ENCODE peak calls at places on chromosomes 12 and 14, in eight cellular contexts. N is body of pancreas; E is endodermal cell; H is effector memory CD4-positive, alpha-beta T cell; G is HAP-1; D is SJSA1; Y is esophagus muscularis mucosa; R is CD4-positive, alpha-beta memory T cell. P is an unnamed sample. For H3K4me1, the result is how much of the 10 kb centered on the place peaks cover.

GRCh38 chr14:88614218-88614907 is 51.5 kb downstream of the ZC3H14 start:
- DNase-seq in N (no peak), E (no peak), H (no peak), R (no peak), G (no peak), D (peak), Y (no peak), P (no peak)

GRCh38 chr12:75482636-75483035 is 2.1 kb downstream of the GLIPR1 start:
- DNase-seq in G (no peak), D (peak), Y (no peak), H (no peak), N (no peak), R (peak), E (no peak), P (no peak)

GRCh38 chr12:105485926-105486325 is 155.4 kb downstream of the C12orf75 start:
- DNase-seq in G (no peak), R (no peak), D (no peak), E (peak), H (no peak), N (no peak), Y (peak), P (no peak)

GRCh38 chr14:22218729-22219128 is 370.3 kb downstream of the DAD1 start:
- DNase-seq in N (no peak), H (no peak), Y (no peak), R (no peak), G (no peak), E (no peak), D (no peak), P (no peak)

GRCh38 chr14:81371802-81372201 is 28.3 kb downstream of the STON2 start:
- DNase-seq in G (no peak), H (no peak), R (no peak), D (no peak), E (no peak), N (no peak), Y (no peak), P (no peak)

GRCh38 chr12:25699454-25699853 is 146.4 kb upstream of the LMNTD1 start:
- DNase-seq in E (no peak), Y (no peak), H (no peak), R (no peak), G (no peak), D (no peak), N (no peak), P (no peak)

GRCh38 chr12:90339837-90340236 is 615.1 kb downstream of the CCER1 start:
- DNase-seq in D (no peak), N (no peak), E (no peak), H (no peak), G (no peak), R (no peak), Y (no peak), P (no peak)

GRCh38 chr14:78863143-78863542 is 693.0 kb downstream of the NRXN3 start:
- DNase-seq in G (peak), Y (no peak), N (peak), E (peak), R (no peak), H (no peak), D (peak), P (no peak)

GRCh38 chr14:88422919-88423318 is 37.5 kb downstream of the SPATA7 start:
- DNase-seq in N (no peak), H (no peak), D (no peak), R (no peak), G (no peak), Y (no peak), E (no peak), P (no peak)

GRCh38 chr12:50103767-50104321 is at the start of gene GPD1:
- DNase-seq in G (peak), D (no peak), E (peak), N (peak), H (no peak), R (no peak), Y (no peak), P (peak)
- H3K4me1 ChIP-seq in G (under half), D (under half), E (under half), N (under half), H (under half), R (under half), Y (under half), P (under half)

DNA sequence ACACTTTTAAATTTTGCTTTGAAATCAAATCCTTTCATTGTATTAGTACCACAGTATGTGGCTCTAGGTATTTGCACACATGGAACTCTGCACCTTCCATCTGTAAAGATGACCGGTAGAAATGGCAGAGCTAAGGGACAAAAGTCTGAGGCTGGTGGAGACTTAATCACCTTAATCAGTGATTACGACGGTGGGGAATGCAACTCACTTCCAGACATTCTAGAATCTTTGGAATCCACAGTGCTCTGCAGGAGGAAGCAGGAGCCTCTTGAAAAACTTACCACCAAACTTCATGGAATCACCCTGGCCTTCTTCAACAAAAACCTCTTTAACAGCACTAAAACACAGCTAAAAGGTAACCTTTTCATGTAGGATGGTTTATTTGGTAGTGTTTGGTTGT is 3.9 kb upstream of the DACT1 start:
- DNase-seq in Y (peak), N (no peak), G (no peak), E (no peak), H (no peak), D (no peak), R (no peak), P (no peak)
- H3K4me1 ChIP-seq in Y (under half), N (under half), G (under half), E (under half), H (under half), D (under half), R (under half), P (under half)

DNA sequence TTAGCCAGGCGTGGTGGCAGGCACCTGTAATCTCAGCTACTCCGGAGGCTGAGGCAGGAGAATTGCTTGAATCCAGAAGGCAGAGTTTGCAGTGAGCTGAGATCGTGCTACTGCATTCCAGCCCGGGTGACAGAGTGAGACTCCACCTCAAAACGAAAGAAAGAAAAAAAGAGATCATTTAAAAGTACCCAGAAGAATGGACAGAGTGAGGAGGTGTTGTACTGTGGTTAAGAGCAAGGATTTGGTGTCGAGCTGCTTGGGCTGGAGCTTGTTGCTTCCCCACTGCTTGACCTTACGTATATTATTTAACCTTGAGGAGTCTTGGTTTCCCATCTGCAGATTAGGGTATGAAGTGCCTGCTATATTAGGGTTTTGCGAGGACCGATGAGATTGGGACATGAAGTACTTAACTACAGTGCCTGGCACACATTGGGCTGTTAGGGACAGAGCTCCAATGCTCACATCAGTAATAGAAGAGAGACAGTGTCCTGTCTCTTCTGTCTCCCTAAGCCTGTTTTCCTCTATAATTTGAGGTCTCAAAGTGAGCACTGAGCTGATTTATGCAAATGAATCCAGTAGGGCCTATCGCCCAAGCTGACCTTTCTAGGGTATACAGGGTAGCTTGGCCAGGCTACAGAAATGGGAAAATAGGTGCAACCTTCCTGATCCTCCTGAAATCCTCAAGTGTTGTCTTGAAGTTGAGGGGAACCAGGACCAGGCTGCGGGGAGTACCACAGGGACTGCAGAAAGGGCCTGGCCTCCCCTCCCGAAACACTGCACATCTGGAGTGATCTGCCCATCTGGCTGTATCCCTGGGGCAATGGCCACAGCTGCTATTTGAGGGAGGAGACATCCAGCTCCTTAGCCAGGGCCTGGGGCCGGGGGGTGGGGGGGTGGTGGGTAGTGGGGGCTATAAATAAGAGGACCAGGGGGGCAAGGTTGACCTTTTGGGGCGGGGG is 8.6 kb upstream of the HDAC7 start:
- DNase-seq in Y (no peak), N (no peak), H (no peak), G (no peak), D (no peak), R (no peak), E (no peak), P (no peak)
- H3K4me1 ChIP-seq in Y (half or more), N (under half), H (half or more), G (under half), D (under half), R (half or more), E (under half), P (half or more)

GRCh38 chr12:8817856-8818255 is 4.6 kb upstream of the A2ML1 start:
- DNase-seq in G (no peak), E (no peak), R (no peak), N (no peak), D (no peak), H (no peak), Y (no peak), P (no peak)

GRCh38 chr12:8816448-8816847 is 6.0 kb upstream of the A2ML1 start:
- DNase-seq in Y (no peak), E (no peak), R (no peak), N (no peak), G (no peak), D (no peak), H (no peak), P (no peak)

GRCh38 chr12:8822298-8822697 is at the start of gene A2ML1:
- DNase-seq in D (no peak), H (no peak), N (no peak), R (no peak), G (no peak), Y (no peak), E (no peak), P (no peak)

GRCh38 chr12:8819676-8819980 is 2.8 kb upstream of the A2ML1 start:
- DNase-seq in Y (no peak), N (no peak), R (no peak), G (peak), D (no peak), E (no peak), H (no peak), P (no peak)

GRCh38 chr12:8818526-8818925 is 3.9 kb upstream of the A2ML1 start:
- DNase-seq in E (no peak), G (no peak), R (no peak), Y (no peak), N (no peak), D (no peak), H (no peak), P (no peak)
- H3K4me1 ChIP-seq in E (under half), G (under half), R (under half), Y (under half), N (under half), D (under half), H (under half), P (under half)

GRCh38 chr14:89977668-89978067 is 21.9 kb downstream of the TDP1 start:
- DNase-seq in R (no peak), Y (no peak), N (no peak), D (no peak), H (no peak), E (no peak), G (no peak), P (no peak)
- H3K4me1 ChIP-seq in R (under half), Y (under half), N (under half), D (under half), H (under half), E (under half), G (under half), P (under half)

GRCh38 chr12:108610336-108610815 is 12.5 kb upstream of the TMEM119 start:
- DNase-seq in Y (no peak), G (no peak), E (no peak), R (no peak), N (no peak), H (no peak), D (no peak), P (no peak)
- H3K4me1 ChIP-seq in Y (under half), G (under half), E (under half), R (under half), N (under half), H (under half), D (half or more), P (under half)